ENCODE peak calls at places on chromosomes 11 and 22, in eight cellular contexts. L is pancreas, N is thoracic aorta, H is psoas muscle, V is HepG2, B is kidney, U is fibroblast of lung, Y is K562. P is an unnamed sample. For H3K9me3, the result is how much of the 10 kb centered on the place peaks cover.

GRCh38 chr11:102807921-102808320 is 10.0 kb upstream of the MMP1 start:
- DNase-seq in L (no peak), N (no peak), H (no peak), V (peak), B (no peak), U (peak), Y (peak), P (no peak)

GRCh38 chr11:126080206-126080941 is 17.7 kb upstream of the CDON start:
- DNase-seq in L (peak), N (no peak), H (no peak), V (no peak), B (no peak), U (no peak), Y (no peak), P (peak)

GRCh38 chr11:61679893-61680621 is at the start of gene DAGLA:
- DNase-seq in L (peak), N (no peak), H (peak), V (peak), B (peak), U (peak), Y (peak), P (peak)

GRCh38 chr11:73965076-73965763 is 14.4 kb downstream of the DNAJB13 start:
- DNase-seq in L (no peak), N (no peak), H (no peak), V (no peak), B (no peak), U (peak), Y (no peak), P (no peak)

GRCh38 chr11:27372159-27372558 is 9.1 kb upstream of the CCDC34 start:
- DNase-seq in L (no peak), N (no peak), H (no peak), V (no peak), B (no peak), U (no peak), Y (peak), P (no peak)

GRCh38 chr11:11403763-11404725 is 51.0 kb upstream of the CSNK2A3 start:
- DNase-seq in L (no peak), N (no peak), H (no peak), V (no peak), B (no peak), U (peak), Y (no peak), P (peak)

GRCh38 chr22:23570681-23571080 is 9.4 kb downstream of the IGLL1 start:
- DNase-seq in L (no peak), N (no peak), H (no peak), V (no peak), B (peak), U (no peak), Y (no peak), P (no peak)

GRCh38 chr22:42892571-42893316 is 35.7 kb upstream of the ARFGAP3 start:
- DNase-seq in L (peak), N (no peak), H (no peak), V (no peak), B (no peak), U (no peak), Y (no peak), P (no peak)

GRCh38 chr22:37560682-37561208 is 465 bp downstream of the CDC42EP1 start:
- DNase-seq in L (peak), N (no peak), H (peak), V (no peak), B (peak), U (peak), Y (peak), P (peak)

GRCh38 chr11:110283862-110284261 is 12.6 kb downstream of the RDX start:
- DNase-seq in L (no peak), N (no peak), H (no peak), V (no peak), B (no peak), U (no peak), Y (no peak), P (no peak)

GRCh38 chr11:3826721-3827120 is 14.0 kb downstream of the RHOG start:
- DNase-seq in L (no peak), N (no peak), H (no peak), V (no peak), B (no peak), U (no peak), Y (peak), P (no peak)

GRCh38 chr11:19953909-19954308 is 206.4 kb downstream of the DBX1 start:
- DNase-seq in L (peak), N (no peak), H (no peak), V (peak), B (no peak), U (peak), Y (no peak), P (no peak)

GRCh38 chr11:125514336-125515101 is 18.5 kb upstream of the FEZ1 start:
- DNase-seq in L (no peak), N (no peak), H (no peak), V (no peak), B (no peak), U (peak), Y (no peak), P (no peak)

GRCh38 chr11:126188332-126189108 is 22.9 kb downstream of the RPUSD4 start:
- DNase-seq in L (no peak), N (no peak), H (no peak), V (no peak), B (no peak), U (no peak), Y (no peak), P (no peak)

GRCh38 chr11:17574141-17574798 is 27.2 kb downstream of the OTOG start:
- DNase-seq in L (peak), N (no peak), H (no peak), V (no peak), B (peak), U (no peak), Y (no peak), P (no peak)

GRCh38 chr22:24521791-24522245 is 26.7 kb downstream of the UPB1 start:
- DNase-seq in L (peak), N (no peak), H (no peak), V (peak), B (peak), U (peak), Y (no peak), P (no peak)

GRCh38 chr11:76415073-76415472 is 29.7 kb upstream of the EMSY start:
- DNase-seq in L (no peak), N (no peak), H (no peak), V (no peak), B (no peak), U (no peak), Y (no peak), P (no peak)

GRCh38 chr11:111183706-111184105 is 61.8 kb upstream of the POU2AF2 start:
- DNase-seq in L (no peak), N (no peak), H (no peak), V (no peak), B (no peak), U (no peak), Y (no peak), P (no peak)

GRCh38 chr11:115238802-115239201 is 265.4 kb downstream of the CADM1 start:
- DNase-seq in L (no peak), N (no peak), H (no peak), V (no peak), B (no peak), U (no peak), Y (no peak), P (no peak)

GRCh38 chr11:93614111-93614784 is 47.2 kb upstream of the CEP295 start:
- DNase-seq in L (no peak), N (no peak), H (no peak), V (peak), B (no peak), U (no peak), Y (peak), P (no peak)
- TF ChIP-seq CTCF in L (no peak), N (no peak), H (no peak), V (peak), B (no peak), U (peak), Y (no peak), P (no peak)

GRCh38 chr22:17939011-17939410 is 85.3 kb downstream of the MICAL3 start:
- DNase-seq in L (no peak), N (no peak), H (no peak), V (no peak), B (no peak), U (no peak), Y (no peak), P (no peak)
- H3K27ac ChIP-seq in L (no peak), N (no peak), H (peak), V (no peak), B (peak), U (no peak), Y (no peak), P (peak)

GRCh38 chr11:34738237-34738636 is 117.3 kb downstream of the EHF start:
- DNase-seq in L (no peak), N (no peak), H (no peak), V (no peak), B (no peak), U (no peak), Y (no peak), P (no peak)
- H3K9me3 ChIP-seq in L (under half), N (under half), H (under half), V (under half), B (under half), U (under half), Y (under half), P (under half)

DNA sequence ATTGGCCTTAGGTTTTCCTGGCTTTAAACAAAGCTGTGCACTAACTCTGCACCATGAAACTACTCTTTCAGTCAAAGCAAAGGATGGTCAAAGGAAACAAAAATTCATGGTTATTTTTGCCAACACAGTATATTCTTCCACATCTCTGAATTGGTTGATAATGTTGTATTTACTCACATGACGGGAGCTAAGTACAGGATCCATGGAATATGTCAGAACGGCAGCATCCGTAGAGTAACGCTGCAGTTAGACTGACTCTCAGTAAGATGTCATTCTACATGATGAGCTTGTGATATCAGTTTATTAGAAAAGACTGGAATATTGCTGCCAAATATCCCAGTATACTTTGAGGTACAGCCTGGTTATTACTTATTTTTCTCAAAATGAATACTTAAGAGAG is 172.1 kb downstream of the PGR start:
- DNase-seq in L (no peak), N (no peak), H (no peak), V (no peak), B (no peak), U (no peak), Y (no peak), P (no peak)
- TF ChIP-seq CTCF in L (no peak), N (no peak), H (no peak), V (no peak), B (no peak), U (no peak), Y (no peak), P (no peak)

DNA sequence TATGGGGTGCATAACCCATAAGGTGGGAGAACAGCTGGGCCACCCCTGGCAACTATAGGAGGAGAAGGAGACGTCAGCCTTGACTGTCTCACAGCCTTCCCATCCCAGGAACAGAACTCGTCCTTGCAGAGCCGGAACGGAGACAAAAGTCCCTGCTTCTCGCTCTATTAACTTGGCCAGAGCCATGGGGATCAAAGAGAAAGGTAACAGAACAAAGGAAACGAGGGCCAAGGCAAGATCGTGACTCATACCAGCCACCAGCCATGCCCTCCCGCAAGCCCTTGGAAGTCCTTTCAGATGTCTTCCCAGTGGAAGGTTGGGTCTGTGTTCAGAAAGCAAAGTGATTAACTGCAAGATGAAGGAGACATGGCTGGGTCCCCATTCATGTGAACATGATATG is 64.8 kb downstream of the PDE2A start:
- DNase-seq in L (no peak), N (no peak), H (no peak), V (no peak), B (no peak), U (no peak), Y (no peak), P (no peak)
- H3K27ac ChIP-seq in L (no peak), N (no peak), H (no peak), V (no peak), B (no peak), U (no peak), Y (no peak), P (no peak)

DNA sequence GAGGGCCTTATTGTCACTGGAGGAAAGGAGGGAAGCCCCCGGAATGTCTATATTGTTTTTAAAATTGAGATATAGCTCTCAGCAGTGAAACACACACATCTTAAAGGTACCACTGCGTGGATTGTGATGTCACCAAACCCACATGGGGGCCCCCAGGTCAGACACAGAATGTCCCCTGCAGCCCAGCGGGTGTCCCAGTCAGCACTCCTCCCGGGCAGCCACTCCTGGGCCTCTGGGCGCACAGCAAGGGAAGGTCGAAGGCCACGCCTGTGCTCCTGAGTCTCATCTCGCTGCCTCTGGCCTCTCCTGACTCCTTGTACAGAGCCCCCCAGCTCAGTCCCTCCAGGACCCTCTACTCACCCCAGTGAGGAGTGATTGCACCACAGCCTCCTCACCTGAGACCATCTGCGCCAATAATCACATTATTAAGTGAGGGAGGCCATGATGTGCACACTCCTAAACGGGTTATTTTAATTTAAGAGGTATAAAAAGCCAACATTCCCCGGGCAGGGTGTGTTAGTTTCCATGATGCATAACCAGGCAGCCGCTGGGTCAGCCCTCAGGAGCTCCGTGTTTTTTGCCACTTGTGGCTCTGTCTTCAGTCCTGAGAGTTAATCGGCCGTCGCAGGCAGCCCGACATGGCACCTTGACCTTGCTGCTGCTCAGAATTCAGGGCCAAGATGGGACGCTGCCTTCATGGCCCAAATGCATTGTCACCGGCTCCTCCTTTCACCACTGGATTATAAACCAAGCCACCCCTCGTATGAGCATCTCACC is 1089.3 kb downstream of the BRD1 start:
- DNase-seq in L (no peak), N (no peak), H (no peak), V (no peak), B (peak), U (no peak), Y (no peak), P (no peak)
- H3K9me3 ChIP-seq in L (under half), N (under half), H (under half), V (under half), B (under half), U (under half), Y (under half), P (under half)

DNA sequence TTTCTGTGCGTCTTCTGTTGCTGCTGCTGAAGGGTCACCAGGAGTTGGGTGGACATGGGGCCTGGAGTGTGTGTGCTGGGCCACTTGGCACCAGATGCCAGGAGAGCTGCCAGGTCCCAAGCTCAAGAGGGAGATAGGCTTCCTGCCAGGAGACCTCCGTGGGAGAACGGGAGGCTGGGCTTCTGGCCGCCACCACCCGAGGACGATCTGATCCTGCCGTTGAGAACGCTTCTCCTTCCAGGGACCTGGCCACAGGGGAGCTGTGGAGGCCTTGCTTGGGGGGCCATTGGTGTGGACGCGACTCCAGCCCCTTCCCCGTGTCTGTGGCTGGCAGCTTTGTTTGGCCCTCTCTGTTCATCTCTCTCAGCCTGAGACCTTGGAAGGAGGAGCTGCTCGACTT is 2.4 kb downstream of the BRSK2 start:
- DNase-seq in L (peak), N (no peak), H (no peak), V (no peak), B (peak), U (no peak), Y (no peak), P (no peak)
- TF ChIP-seq CTCF in L (no peak), N (no peak), H (no peak), V (no peak), B (no peak), U (no peak), Y (no peak), P (no peak)

GRCh38 chr11:13208921-13209320 is 68.7 kb upstream of the BMAL1 start:
- DNase-seq in L (no peak), N (no peak), H (no peak), V (no peak), B (no peak), U (no peak), Y (no peak), P (no peak)
- H3K27ac ChIP-seq in L (no peak), N (no peak), H (no peak), V (no peak), B (no peak), U (peak), Y (no peak), P (peak)